ENCODE peak calls at places on chromosomes 13 and 19, in four cellular contexts. One of them, this sample, is unnamed.
A peak's percentile ranks its signal among the peaks of the same experiment; 100 is the strongest.

GRCh38 chr13:85261757-85262346 is 537.4 kb downstream of the SLITRK6 start:
- DNase-seq in Peyer's patch: no peak
- DNase-seq in lower leg skin: no peak
- DNase-seq in endothelial cell of umbilical vein: peak; percentile 21
- DNase-seq in this sample: peak; percentile 4

GRCh38 chr13:109744512-109745051 is 41.8 kb downstream of the IRS2 start:
- DNase-seq in Peyer's patch: peak; percentile 31
- DNase-seq in lower leg skin: no peak
- DNase-seq in endothelial cell of umbilical vein: no peak
- DNase-seq in this sample: no peak

GRCh38 chr13:32150794-32151193 is 119.2 kb downstream of the FRY start:
- DNase-seq in Peyer's patch: no peak
- DNase-seq in lower leg skin: no peak
- DNase-seq in endothelial cell of umbilical vein: no peak
- DNase-seq in this sample: no peak

GRCh38 chr13:94776956-94777355 is 64.6 kb upstream of the SOX21 start:
- DNase-seq in Peyer's patch: no peak
- DNase-seq in lower leg skin: no peak
- DNase-seq in endothelial cell of umbilical vein: no peak
- DNase-seq in this sample: no peak

GRCh38 chr13:47829684-47830083 is 171.4 kb downstream of the SUCLA2 start:
- DNase-seq in Peyer's patch: no peak
- DNase-seq in lower leg skin: no peak
- DNase-seq in endothelial cell of umbilical vein: no peak
- DNase-seq in this sample: no peak

GRCh38 chr13:31765441-31765840 is 26.1 kb downstream of the RXFP2 start:
- DNase-seq in Peyer's patch: no peak
- DNase-seq in lower leg skin: no peak
- DNase-seq in endothelial cell of umbilical vein: no peak
- DNase-seq in this sample: no peak

GRCh38 chr19:459724-460511 is 915 bp downstream of the SHC2 start:
- DNase-seq in Peyer's patch: no peak
- DNase-seq in lower leg skin: no peak
- DNase-seq in endothelial cell of umbilical vein: peak; percentile 63
- DNase-seq in this sample: peak; percentile 20

GRCh38 chr19:16508546-16508945 is 12.4 kb downstream of the C19orf44 start:
- DNase-seq in Peyer's patch: no peak
- DNase-seq in lower leg skin: no peak
- DNase-seq in endothelial cell of umbilical vein: no peak
- DNase-seq in this sample: no peak

GRCh38 chr19:14480695-14481069 is 5.5 kb upstream of the PTGER1 start:
- DNase-seq in Peyer's patch: no peak
- DNase-seq in lower leg skin: no peak
- DNase-seq in endothelial cell of umbilical vein: no peak
- DNase-seq in this sample: no peak

GRCh38 chr19:15136234-15136954 is 29.2 kb downstream of the SYDE1 start:
- DNase-seq in Peyer's patch: no peak
- DNase-seq in lower leg skin: peak; percentile 50
- DNase-seq in endothelial cell of umbilical vein: no peak
- DNase-seq in this sample: no peak

GRCh38 chr13:61187471-61187870 is 228.2 kb downstream of the PCDH20 start:
- DNase-seq in Peyer's patch: no peak
- DNase-seq in lower leg skin: no peak
- DNase-seq in endothelial cell of umbilical vein: no peak
- DNase-seq in this sample: no peak

GRCh38 chr13:34078334-34078999 is 260.5 kb downstream of the RFC3 start:
- DNase-seq in Peyer's patch: no peak
- DNase-seq in lower leg skin: no peak
- DNase-seq in endothelial cell of umbilical vein: no peak
- DNase-seq in this sample: no peak

GRCh38 chr19:30017172-30017571 is 75.1 kb downstream of the URI1 start:
- DNase-seq in Peyer's patch: no peak
- DNase-seq in lower leg skin: no peak
- DNase-seq in endothelial cell of umbilical vein: no peak
- DNase-seq in this sample: no peak

GRCh38 chr13:112055417-112056206 is 11.3 kb upstream of the SOX1 start:
- DNase-seq in Peyer's patch: no peak
- DNase-seq in lower leg skin: no peak
- DNase-seq in endothelial cell of umbilical vein: no peak
- DNase-seq in this sample: no peak

GRCh38 chr19:15279326-15279904 is 47.2 kb upstream of the EPHX3 start:
- DNase-seq in Peyer's patch: no peak
- DNase-seq in lower leg skin: no peak
- DNase-seq in endothelial cell of umbilical vein: no peak
- DNase-seq in this sample: no peak

GRCh38 chr13:47415048-47415447 is 518.2 kb upstream of the HTR2A start:
- DNase-seq in Peyer's patch: no peak
- DNase-seq in lower leg skin: no peak
- DNase-seq in endothelial cell of umbilical vein: no peak
- DNase-seq in this sample: no peak

GRCh38 chr13:105008606-105009005 is 1526.9 kb downstream of the EFNB2 start:
- DNase-seq in Peyer's patch: no peak
- DNase-seq in lower leg skin: no peak
- DNase-seq in endothelial cell of umbilical vein: no peak
- DNase-seq in this sample: no peak

GRCh38 chr19:1566392-1567115 is 1.6 kb downstream of the MEX3D start:
- DNase-seq in Peyer's patch: no peak
- DNase-seq in lower leg skin: no peak
- DNase-seq in endothelial cell of umbilical vein: peak; percentile 81
- DNase-seq in this sample: no peak

GRCh38 chr13:35768551-35768950 is 292.1 kb upstream of the MAB21L1 start:
- DNase-seq in Peyer's patch: no peak
- DNase-seq in lower leg skin: no peak
- DNase-seq in endothelial cell of umbilical vein: no peak
- DNase-seq in this sample: no peak

GRCh38 chr13:40189885-40190655 is 476.4 kb downstream of the FOXO1 start:
- DNase-seq in Peyer's patch: no peak
- DNase-seq in lower leg skin: no peak
- DNase-seq in endothelial cell of umbilical vein: peak; percentile 4
- DNase-seq in this sample: no peak

GRCh38 chr19:33622505-33622808 is 704 bp downstream of the CHST8 start:
- DNase-seq in Peyer's patch: no peak
- DNase-seq in lower leg skin: no peak
- DNase-seq in endothelial cell of umbilical vein: no peak
- DNase-seq in this sample: no peak

GRCh38 chr19:35404879-35405622 is 34.2 kb downstream of the GPR42 start:
- DNase-seq in Peyer's patch: no peak
- DNase-seq in lower leg skin: no peak
- DNase-seq in endothelial cell of umbilical vein: no peak
- DNase-seq in this sample: no peak

GRCh38 chr13:39415403-39415802 is 187.6 kb downstream of the LHFPL6 start:
- DNase-seq in Peyer's patch: no peak
- DNase-seq in lower leg skin: no peak
- DNase-seq in endothelial cell of umbilical vein: peak; percentile 78
- DNase-seq in this sample: peak; percentile 61

GRCh38 chr19:55333870-55334269 is 5.8 kb upstream of the KMT5C start:
- DNase-seq in Peyer's patch: no peak
- DNase-seq in lower leg skin: no peak
- DNase-seq in endothelial cell of umbilical vein: no peak
- DNase-seq in this sample: no peak

GRCh38 chr13:59446391-59446790 is 717.3 kb downstream of the DIAPH3 start:
- DNase-seq in Peyer's patch: no peak
- DNase-seq in lower leg skin: no peak
- DNase-seq in endothelial cell of umbilical vein: no peak
- DNase-seq in this sample: no peak

GRCh38 chr19:51507209-51507608 is 5.6 kb upstream of the SIGLEC12 start:
- DNase-seq in Peyer's patch: no peak
- DNase-seq in lower leg skin: no peak
- DNase-seq in endothelial cell of umbilical vein: no peak
- DNase-seq in this sample: no peak

DNA sequence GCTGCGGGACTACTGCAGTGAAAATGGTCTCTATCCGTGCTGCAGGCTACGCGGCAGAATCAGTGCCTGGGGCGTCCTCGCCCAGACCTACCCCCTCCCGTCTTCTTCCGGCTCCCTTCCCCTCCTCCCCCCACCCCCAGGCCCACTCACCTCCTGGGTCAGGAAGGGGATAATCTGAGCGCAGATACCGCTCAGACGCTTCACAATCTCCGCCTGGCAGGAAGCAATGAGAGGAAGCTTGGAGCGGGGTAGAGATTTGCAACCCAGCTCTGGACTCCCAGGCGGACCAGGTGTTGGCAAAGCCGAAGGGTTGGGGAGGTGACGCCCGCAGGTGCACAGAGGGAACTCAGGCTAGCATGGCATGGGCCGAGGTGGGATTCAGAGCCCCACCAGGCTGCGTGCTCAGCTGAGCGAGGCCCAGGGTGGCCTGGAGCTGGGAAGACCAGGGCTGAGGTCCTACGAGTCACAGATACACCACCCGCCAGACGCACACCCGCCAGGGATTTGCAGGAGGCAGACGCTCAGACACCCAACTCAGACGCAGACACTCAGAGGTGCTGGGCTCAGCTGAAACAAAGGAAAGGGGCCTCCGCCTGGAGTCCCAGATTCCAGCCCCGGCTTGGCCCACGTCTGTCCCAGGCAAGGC is 4.1 kb downstream of the TLE2 start:
- DNase-seq in Peyer's patch: no peak
- DNase-seq in lower leg skin: no peak
- DNase-seq in endothelial cell of umbilical vein: no peak
- DNase-seq in this sample: no peak
- TF ChIP-seq POLR2A in Peyer's patch: no peak
- TF ChIP-seq POLR2A in lower leg skin: no peak
- TF ChIP-seq POLR2A in endothelial cell of umbilical vein: no peak
- TF ChIP-seq POLR2A in this sample: no peak

DNA sequence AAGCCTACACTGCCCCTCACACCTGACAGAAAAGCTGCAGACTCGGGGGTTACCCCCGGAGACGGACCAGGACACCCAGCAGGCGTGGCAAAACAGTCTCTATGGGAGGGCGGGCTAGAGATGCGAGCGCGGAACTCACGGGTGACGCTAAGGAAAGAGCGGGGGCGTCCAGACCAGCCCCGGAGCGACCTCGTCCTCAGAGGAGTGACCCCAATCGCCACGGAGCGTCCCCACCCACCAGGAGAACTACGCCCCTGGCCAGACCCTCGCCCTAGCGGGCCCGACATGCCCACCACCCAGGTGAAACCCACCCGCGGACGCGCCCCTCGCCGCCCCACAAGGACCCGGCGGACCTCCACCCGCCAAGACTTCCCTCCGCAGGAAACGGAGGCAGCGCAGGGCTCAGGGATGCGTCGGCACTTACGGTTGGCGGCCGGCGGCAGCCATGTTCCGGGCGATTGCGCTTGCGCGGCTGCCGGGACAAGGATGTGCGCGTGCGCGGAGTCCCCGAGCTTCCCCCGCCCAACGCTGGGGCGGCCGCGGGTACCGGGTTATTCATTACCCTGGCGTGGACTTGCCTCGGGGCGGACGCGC is at the start of gene ZNF329:
- DNase-seq in Peyer's patch: peak; percentile 76
- DNase-seq in lower leg skin: peak; percentile 66
- DNase-seq in endothelial cell of umbilical vein: peak; percentile 88
- DNase-seq in this sample: peak; percentile 85
- TF ChIP-seq CTCF in Peyer's patch: no peak
- TF ChIP-seq CTCF in lower leg skin: no peak
- TF ChIP-seq CTCF in endothelial cell of umbilical vein: no peak
- TF ChIP-seq CTCF in this sample: no peak

GRCh38 chr13:27973956-27974662 is 5.0 kb upstream of the CDX2 start:
- DNase-seq in Peyer's patch: no peak
- DNase-seq in lower leg skin: no peak
- DNase-seq in endothelial cell of umbilical vein: no peak
- DNase-seq in this sample: no peak

GRCh38 chr13:27977476-27978300 is 8.6 kb upstream of the CDX2 start:
- DNase-seq in Peyer's patch: no peak
- DNase-seq in lower leg skin: no peak
- DNase-seq in endothelial cell of umbilical vein: no peak
- DNase-seq in this sample: no peak

GRCh38 chr13:27973291-27973690 is 4.2 kb upstream of the CDX2 start:
- DNase-seq in Peyer's patch: no peak
- DNase-seq in lower leg skin: no peak
- DNase-seq in endothelial cell of umbilical vein: no peak
- DNase-seq in this sample: no peak

GRCh38 chr13:27976362-27977177 is 7.5 kb upstream of the CDX2 start:
- DNase-seq in Peyer's patch: no peak
- DNase-seq in lower leg skin: no peak
- DNase-seq in endothelial cell of umbilical vein: no peak
- DNase-seq in this sample: no peak

GRCh38 chr13:27975579-27976361 is 6.7 kb upstream of the CDX2 start:
- DNase-seq in Peyer's patch: no peak
- DNase-seq in lower leg skin: no peak
- DNase-seq in endothelial cell of umbilical vein: no peak
- DNase-seq in this sample: no peak
- H3K4me3 ChIP-seq in Peyer's patch: peak overlapping the region; percentile 60
- H3K4me3 ChIP-seq in lower leg skin: no peak overlapping the region
- H3K4me3 ChIP-seq in endothelial cell of umbilical vein: no peak overlapping the region
- H3K4me3 ChIP-seq in this sample: no peak overlapping the region

GRCh38 chr19:50383852-50384684 is at the start of gene POLD1:
- DNase-seq in Peyer's patch: peak; percentile 100
- DNase-seq in lower leg skin: peak; percentile 97
- DNase-seq in endothelial cell of umbilical vein: peak; percentile 99
- DNase-seq in this sample: peak; percentile 96

GRCh38 chr19:50383307-50383851 is 768 bp upstream of the POLD1 start:
- DNase-seq in Peyer's patch: no peak
- DNase-seq in lower leg skin: no peak
- DNase-seq in endothelial cell of umbilical vein: peak; percentile 8
- DNase-seq in this sample: no peak

GRCh38 chr19:50384685-50385535 is 763 bp downstream of the POLD1 start:
- DNase-seq in Peyer's patch: no peak
- DNase-seq in lower leg skin: no peak
- DNase-seq in endothelial cell of umbilical vein: no peak
- DNase-seq in this sample: peak; percentile 48

GRCh38 chr19:50387176-50387867 is 3.2 kb downstream of the POLD1 start:
- DNase-seq in Peyer's patch: no peak
- DNase-seq in lower leg skin: no peak
- DNase-seq in endothelial cell of umbilical vein: peak; percentile 15
- DNase-seq in this sample: peak; percentile 74

DNA sequence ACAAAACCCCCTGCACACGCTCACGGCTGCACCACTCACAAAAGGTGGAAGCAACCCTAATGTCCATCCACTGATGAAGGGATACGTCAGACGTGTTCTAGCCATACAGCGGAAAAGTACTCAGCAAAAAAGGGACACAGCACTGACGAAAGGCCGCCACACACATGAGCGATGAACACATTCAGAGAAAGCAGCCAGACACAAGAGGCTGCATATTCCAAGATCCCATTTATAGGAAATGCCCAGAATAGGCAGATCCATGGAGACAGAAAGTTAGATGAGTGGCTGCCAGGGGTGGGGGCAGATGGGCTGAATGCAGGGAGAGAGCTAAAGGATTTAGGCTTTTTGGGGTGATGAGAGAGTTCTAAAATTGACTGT is 3.7 kb downstream of the POLD1 start:
- DNase-seq in Peyer's patch: no peak
- DNase-seq in lower leg skin: no peak
- DNase-seq in endothelial cell of umbilical vein: no peak
- DNase-seq in this sample: no peak
- TF ChIP-seq POLR2A in Peyer's patch: no peak
- TF ChIP-seq POLR2A in lower leg skin: no peak
- TF ChIP-seq POLR2A in endothelial cell of umbilical vein: no peak
- TF ChIP-seq POLR2A in this sample: no peak

GRCh38 chr13:54449922-54450321 is 1421.3 kb downstream of the OLFM4 start:
- DNase-seq in Peyer's patch: no peak
- DNase-seq in lower leg skin: no peak
- DNase-seq in endothelial cell of umbilical vein: no peak
- DNase-seq in this sample: no peak
- TF ChIP-seq CTCF in Peyer's patch: no peak
- TF ChIP-seq CTCF in lower leg skin: no peak
- TF ChIP-seq CTCF in endothelial cell of umbilical vein: no peak
- TF ChIP-seq CTCF in this sample: peak; percentile 17